ENCODE peak calls at places on chromosomes 7 and 10, in ten cellular contexts. One of them, this sample, is unnamed.

GRCh38 chr10:22629843-22630228 is 84.5 kb downstream of the PIP4K2A start:
- DNase-seq in fibroblast of mammary gland: no peak
- DNase-seq in choroid plexus epithelial cell: no peak
- DNase-seq in D721Med: no peak
- DNase-seq in nephron progenitor cell: no peak
- DNase-seq in HFF-Myc: no peak
- DNase-seq in GM20000: no peak
- DNase-seq in IMR-90: no peak
- DNase-seq in psoas muscle: no peak
- DNase-seq in lower lobe of right lung: no peak
- DNase-seq in this sample: no peak

GRCh38 chr10:51892965-51893658 is 193.7 kb upstream of the CSTF2T start:
- DNase-seq in fibroblast of mammary gland: peak
- DNase-seq in choroid plexus epithelial cell: peak
- DNase-seq in D721Med: no peak
- DNase-seq in nephron progenitor cell: peak
- DNase-seq in HFF-Myc: no peak
- DNase-seq in GM20000: peak
- DNase-seq in IMR-90: peak
- DNase-seq in psoas muscle: no peak
- DNase-seq in lower lobe of right lung: no peak
- DNase-seq in this sample: no peak

GRCh38 chr7:121480058-121480457 is 84.0 kb upstream of the FAM3C start:
- DNase-seq in fibroblast of mammary gland: no peak
- DNase-seq in choroid plexus epithelial cell: no peak
- DNase-seq in D721Med: no peak
- DNase-seq in nephron progenitor cell: no peak
- DNase-seq in HFF-Myc: no peak
- DNase-seq in GM20000: no peak
- DNase-seq in IMR-90: no peak
- DNase-seq in psoas muscle: no peak
- DNase-seq in lower lobe of right lung: no peak
- DNase-seq in this sample: no peak

GRCh38 chr10:67072654-67073053 is 146.8 kb downstream of the LRRTM3 start:
- DNase-seq in fibroblast of mammary gland: no peak
- DNase-seq in choroid plexus epithelial cell: no peak
- DNase-seq in D721Med: no peak
- DNase-seq in nephron progenitor cell: no peak
- DNase-seq in HFF-Myc: no peak
- DNase-seq in GM20000: no peak
- DNase-seq in IMR-90: no peak
- DNase-seq in psoas muscle: no peak
- DNase-seq in lower lobe of right lung: no peak
- DNase-seq in this sample: no peak

GRCh38 chr7:36840930-36841329 is 116.6 kb upstream of the AOAH start:
- DNase-seq in fibroblast of mammary gland: no peak
- DNase-seq in choroid plexus epithelial cell: no peak
- DNase-seq in D721Med: no peak
- DNase-seq in nephron progenitor cell: no peak
- DNase-seq in HFF-Myc: no peak
- DNase-seq in GM20000: no peak
- DNase-seq in IMR-90: no peak
- DNase-seq in psoas muscle: no peak
- DNase-seq in lower lobe of right lung: no peak
- DNase-seq in this sample: no peak

GRCh38 chr7:77674878-77675277 is 21.4 kb upstream of the RSBN1L start:
- DNase-seq in fibroblast of mammary gland: peak
- DNase-seq in choroid plexus epithelial cell: no peak
- DNase-seq in D721Med: no peak
- DNase-seq in nephron progenitor cell: no peak
- DNase-seq in HFF-Myc: no peak
- DNase-seq in GM20000: no peak
- DNase-seq in IMR-90: peak
- DNase-seq in psoas muscle: no peak
- DNase-seq in lower lobe of right lung: peak
- DNase-seq in this sample: no peak

GRCh38 chr10:1643161-1643910 is 94.0 kb downstream of the ADARB2 start:
- DNase-seq in fibroblast of mammary gland: no peak
- DNase-seq in choroid plexus epithelial cell: no peak
- DNase-seq in D721Med: no peak
- DNase-seq in nephron progenitor cell: peak
- DNase-seq in HFF-Myc: no peak
- DNase-seq in GM20000: peak
- DNase-seq in IMR-90: no peak
- DNase-seq in psoas muscle: no peak
- DNase-seq in lower lobe of right lung: no peak
- DNase-seq in this sample: peak

GRCh38 chr7:27179503-27180430 is 5.3 kb downstream of the HOXA11 start:
- DNase-seq in fibroblast of mammary gland: peak
- DNase-seq in choroid plexus epithelial cell: peak
- DNase-seq in D721Med: peak
- DNase-seq in nephron progenitor cell: peak
- DNase-seq in HFF-Myc: no peak
- DNase-seq in GM20000: peak
- DNase-seq in IMR-90: peak
- DNase-seq in psoas muscle: peak
- DNase-seq in lower lobe of right lung: peak
- DNase-seq in this sample: peak

GRCh38 chr10:11863353-11864105 is 40.4 kb downstream of the PROSER2 start:
- DNase-seq in fibroblast of mammary gland: no peak
- DNase-seq in choroid plexus epithelial cell: no peak
- DNase-seq in D721Med: no peak
- DNase-seq in nephron progenitor cell: no peak
- DNase-seq in HFF-Myc: no peak
- DNase-seq in GM20000: peak
- DNase-seq in IMR-90: no peak
- DNase-seq in psoas muscle: no peak
- DNase-seq in lower lobe of right lung: no peak
- DNase-seq in this sample: peak

GRCh38 chr7:123660514-123661354 is 5.1 kb downstream of the LMOD2 start:
- DNase-seq in fibroblast of mammary gland: no peak
- DNase-seq in choroid plexus epithelial cell: no peak
- DNase-seq in D721Med: no peak
- DNase-seq in nephron progenitor cell: no peak
- DNase-seq in HFF-Myc: no peak
- DNase-seq in GM20000: no peak
- DNase-seq in IMR-90: no peak
- DNase-seq in psoas muscle: no peak
- DNase-seq in lower lobe of right lung: no peak
- DNase-seq in this sample: no peak

GRCh38 chr10:9111983-9112382 is 1057.5 kb downstream of the GATA3 start:
- DNase-seq in fibroblast of mammary gland: no peak
- DNase-seq in choroid plexus epithelial cell: no peak
- DNase-seq in D721Med: no peak
- DNase-seq in nephron progenitor cell: no peak
- DNase-seq in HFF-Myc: no peak
- DNase-seq in GM20000: no peak
- DNase-seq in IMR-90: no peak
- DNase-seq in psoas muscle: no peak
- DNase-seq in lower lobe of right lung: no peak
- DNase-seq in this sample: no peak

GRCh38 chr7:106426803-106427202 is 142.0 kb upstream of the NAMPT start:
- DNase-seq in fibroblast of mammary gland: no peak
- DNase-seq in choroid plexus epithelial cell: no peak
- DNase-seq in D721Med: no peak
- DNase-seq in nephron progenitor cell: no peak
- DNase-seq in HFF-Myc: no peak
- DNase-seq in GM20000: no peak
- DNase-seq in IMR-90: no peak
- DNase-seq in psoas muscle: no peak
- DNase-seq in lower lobe of right lung: no peak
- DNase-seq in this sample: no peak

GRCh38 chr10:6918305-6918704 is 338.2 kb upstream of the PRKCQ start:
- DNase-seq in fibroblast of mammary gland: peak
- DNase-seq in choroid plexus epithelial cell: peak
- DNase-seq in D721Med: no peak
- DNase-seq in nephron progenitor cell: peak
- DNase-seq in HFF-Myc: no peak
- DNase-seq in GM20000: peak
- DNase-seq in IMR-90: no peak
- DNase-seq in psoas muscle: peak
- DNase-seq in lower lobe of right lung: peak
- DNase-seq in this sample: no peak

GRCh38 chr7:109939207-109939606 is 1151.7 kb upstream of the LRRN3 start:
- DNase-seq in fibroblast of mammary gland: no peak
- DNase-seq in choroid plexus epithelial cell: no peak
- DNase-seq in D721Med: no peak
- DNase-seq in nephron progenitor cell: no peak
- DNase-seq in HFF-Myc: no peak
- DNase-seq in GM20000: no peak
- DNase-seq in IMR-90: no peak
- DNase-seq in psoas muscle: no peak
- DNase-seq in lower lobe of right lung: no peak
- DNase-seq in this sample: no peak

GRCh38 chr10:43396061-43396927 is 12.7 kb downstream of the HNRNPF start:
- DNase-seq in fibroblast of mammary gland: peak
- DNase-seq in choroid plexus epithelial cell: peak
- DNase-seq in D721Med: peak
- DNase-seq in nephron progenitor cell: peak
- DNase-seq in HFF-Myc: no peak
- DNase-seq in GM20000: peak
- DNase-seq in IMR-90: peak
- DNase-seq in psoas muscle: peak
- DNase-seq in lower lobe of right lung: peak
- DNase-seq in this sample: peak

GRCh38 chr10:103648231-103648950 is 154.9 kb downstream of the NEURL1 start:
- DNase-seq in fibroblast of mammary gland: no peak
- DNase-seq in choroid plexus epithelial cell: peak
- DNase-seq in D721Med: no peak
- DNase-seq in nephron progenitor cell: no peak
- DNase-seq in HFF-Myc: no peak
- DNase-seq in GM20000: no peak
- DNase-seq in IMR-90: no peak
- DNase-seq in psoas muscle: no peak
- DNase-seq in lower lobe of right lung: no peak
- DNase-seq in this sample: no peak

DNA sequence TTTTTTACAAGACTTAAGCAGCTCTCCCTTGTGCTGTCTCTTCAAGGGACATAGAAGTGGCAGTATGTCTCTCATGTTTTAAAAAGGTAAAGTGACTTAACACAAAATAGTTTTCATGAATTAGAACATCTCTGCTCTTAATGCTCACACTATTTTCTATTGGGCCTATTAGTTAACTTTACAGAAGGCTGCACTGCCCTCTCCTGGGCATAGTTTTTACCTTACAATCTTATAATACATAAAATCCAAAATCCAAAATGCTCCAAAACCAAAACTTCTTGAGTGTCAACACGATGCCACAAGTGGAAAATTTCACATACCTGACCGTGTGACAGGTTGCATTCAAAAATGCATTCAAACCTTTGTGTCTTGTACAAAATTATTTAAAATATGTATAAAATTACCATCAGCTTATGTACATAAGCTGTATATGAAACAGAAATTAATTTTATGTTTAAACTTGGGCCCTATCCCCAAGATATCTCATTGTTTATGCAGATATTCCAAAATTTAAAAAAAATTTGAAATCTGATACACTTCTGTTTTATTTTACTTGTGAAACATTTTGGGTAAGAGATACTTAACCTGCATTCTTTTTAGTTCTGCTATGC is 25.8 kb downstream of the TES start:
- DNase-seq in fibroblast of mammary gland: peak
- DNase-seq in choroid plexus epithelial cell: peak
- DNase-seq in D721Med: no peak
- DNase-seq in nephron progenitor cell: peak
- DNase-seq in HFF-Myc: no peak
- DNase-seq in GM20000: peak
- DNase-seq in IMR-90: peak
- DNase-seq in psoas muscle: no peak
- DNase-seq in lower lobe of right lung: no peak
- DNase-seq in this sample: peak
- TF ChIP-seq CTCF in fibroblast of mammary gland: peak
- TF ChIP-seq CTCF in choroid plexus epithelial cell: peak
- TF ChIP-seq CTCF in D721Med: peak
- TF ChIP-seq CTCF in nephron progenitor cell: peak
- TF ChIP-seq CTCF in HFF-Myc: peak
- TF ChIP-seq CTCF in GM20000: no peak
- TF ChIP-seq CTCF in IMR-90: peak
- TF ChIP-seq CTCF in psoas muscle: peak
- TF ChIP-seq CTCF in lower lobe of right lung: peak
- TF ChIP-seq CTCF in this sample: peak

DNA sequence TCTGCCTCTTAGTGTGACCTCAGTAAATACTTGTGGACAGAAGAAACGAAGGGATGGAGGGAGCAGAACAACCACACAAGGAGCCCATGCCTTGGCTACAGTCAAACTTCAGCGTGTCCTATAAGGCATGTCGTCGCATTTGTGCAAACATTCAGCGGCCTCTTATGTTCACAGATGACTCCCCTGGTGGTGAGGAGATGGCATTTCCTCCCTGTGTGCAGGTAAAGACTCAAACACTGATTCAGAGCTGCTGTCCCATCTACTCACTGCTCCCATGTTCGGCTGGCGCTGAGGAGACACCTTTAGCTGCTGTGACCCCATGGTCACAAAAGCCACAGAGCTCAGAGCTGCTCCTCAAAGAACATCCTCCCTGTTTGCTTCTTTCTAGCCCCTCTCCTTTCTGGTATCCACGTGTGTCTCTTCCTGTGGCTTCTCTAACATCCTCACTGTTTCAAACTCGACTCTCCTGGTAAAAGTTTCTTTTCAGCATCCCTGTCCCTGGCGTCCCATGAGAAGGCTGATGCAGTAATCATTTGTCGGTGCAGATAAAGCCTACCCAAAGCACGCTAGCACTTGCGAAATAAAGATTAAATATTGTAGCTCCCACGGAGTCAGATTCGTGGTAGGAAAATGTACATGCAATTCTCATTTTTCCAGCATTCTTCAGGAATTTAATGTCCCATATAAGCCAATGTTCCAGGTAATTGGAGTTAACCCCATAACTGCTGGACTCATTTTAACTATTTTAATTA is 124.9 kb upstream of the NEBL start:
- DNase-seq in fibroblast of mammary gland: no peak
- DNase-seq in choroid plexus epithelial cell: no peak
- DNase-seq in D721Med: no peak
- DNase-seq in nephron progenitor cell: no peak
- DNase-seq in HFF-Myc: no peak
- DNase-seq in GM20000: no peak
- DNase-seq in IMR-90: no peak
- DNase-seq in psoas muscle: no peak
- DNase-seq in lower lobe of right lung: no peak
- DNase-seq in this sample: no peak
- TF ChIP-seq CTCF in fibroblast of mammary gland: peak
- TF ChIP-seq CTCF in choroid plexus epithelial cell: peak
- TF ChIP-seq CTCF in D721Med: no peak
- TF ChIP-seq CTCF in nephron progenitor cell: no peak
- TF ChIP-seq CTCF in HFF-Myc: no peak
- TF ChIP-seq CTCF in GM20000: no peak
- TF ChIP-seq CTCF in IMR-90: no peak
- TF ChIP-seq CTCF in psoas muscle: no peak
- TF ChIP-seq CTCF in lower lobe of right lung: no peak
- TF ChIP-seq CTCF in this sample: no peak

GRCh38 chr10:111323567-111323966 is 246.7 kb downstream of the ADRA2A start:
- DNase-seq in fibroblast of mammary gland: peak
- DNase-seq in choroid plexus epithelial cell: peak
- DNase-seq in D721Med: no peak
- DNase-seq in nephron progenitor cell: no peak
- DNase-seq in HFF-Myc: no peak
- DNase-seq in GM20000: no peak
- DNase-seq in IMR-90: no peak
- DNase-seq in psoas muscle: no peak
- DNase-seq in lower lobe of right lung: no peak
- DNase-seq in this sample: no peak
- TF ChIP-seq CTCF in fibroblast of mammary gland: no peak
- TF ChIP-seq CTCF in choroid plexus epithelial cell: no peak
- TF ChIP-seq CTCF in D721Med: peak
- TF ChIP-seq CTCF in nephron progenitor cell: no peak
- TF ChIP-seq CTCF in HFF-Myc: no peak
- TF ChIP-seq CTCF in GM20000: no peak
- TF ChIP-seq CTCF in IMR-90: no peak
- TF ChIP-seq CTCF in psoas muscle: peak
- TF ChIP-seq CTCF in lower lobe of right lung: peak
- TF ChIP-seq CTCF in this sample: no peak

GRCh38 chr7:38368191-38368605 is 94.8 kb upstream of the TARP start:
- DNase-seq in fibroblast of mammary gland: peak
- DNase-seq in choroid plexus epithelial cell: peak
- DNase-seq in D721Med: no peak
- DNase-seq in nephron progenitor cell: peak
- DNase-seq in HFF-Myc: peak
- DNase-seq in GM20000: peak
- DNase-seq in IMR-90: peak
- DNase-seq in psoas muscle: peak
- DNase-seq in lower lobe of right lung: peak
- DNase-seq in this sample: peak
- TF ChIP-seq CTCF in fibroblast of mammary gland: peak
- TF ChIP-seq CTCF in choroid plexus epithelial cell: peak
- TF ChIP-seq CTCF in D721Med: peak
- TF ChIP-seq CTCF in nephron progenitor cell: peak
- TF ChIP-seq CTCF in HFF-Myc: peak
- TF ChIP-seq CTCF in GM20000: peak
- TF ChIP-seq CTCF in IMR-90: peak
- TF ChIP-seq CTCF in psoas muscle: peak
- TF ChIP-seq CTCF in lower lobe of right lung: peak
- TF ChIP-seq CTCF in this sample: peak